ENCODE peak calls at places on chromosome 17, in nine cellular contexts. I is RWPE1, J is heart left ventricle, K is keratinocyte, S is left lung, G is HCT116, C is thoracic aorta, A is HepG2, W is A549. X is an unnamed sample.

GRCh38 chr17:55300479-55301290 is 35.9 kb downstream of the HLF start:
- DNase-seq in I (no peak), J (no peak), K (no peak), S (no peak), G (no peak), C (no peak), A (no peak), W (no peak), X (no peak)

GRCh38 chr17:32350662-32351418 is 883 bp downstream of the ZNF207 start:
- DNase-seq in I (no peak), J (no peak), K (no peak), S (no peak), G (no peak), C (no peak), A (peak), W (peak), X (peak)

GRCh38 chr17:30905742-30906100 is 317 bp downstream of the TEFM start:
- DNase-seq in I (peak), J (no peak), K (no peak), S (no peak), G (peak), C (no peak), A (no peak), W (no peak), X (peak)

GRCh38 chr17:61508912-61509311 is 56.7 kb downstream of the TBX4 start:
- DNase-seq in I (no peak), J (no peak), K (no peak), S (no peak), G (no peak), C (no peak), A (no peak), W (no peak), X (no peak)

GRCh38 chr17:45857977-45858708 is 13.5 kb downstream of the SPPL2C start:
- DNase-seq in I (peak), J (no peak), K (no peak), S (no peak), G (no peak), C (no peak), A (peak), W (no peak), X (peak)

GRCh38 chr17:48547839-48548686 is 3.2 kb upstream of the HOXB2 start:
- DNase-seq in I (no peak), J (no peak), K (no peak), S (no peak), G (no peak), C (no peak), A (no peak), W (no peak), X (no peak)

GRCh38 chr17:18356624-18357023 is 6.7 kb downstream of the SHMT1 start:
- DNase-seq in I (no peak), J (no peak), K (no peak), S (no peak), G (no peak), C (no peak), A (no peak), W (no peak), X (no peak)

GRCh38 chr17:30238387-30239088 is 3.0 kb upstream of the SLC6A4 start:
- DNase-seq in I (no peak), J (no peak), K (no peak), S (no peak), G (no peak), C (no peak), A (no peak), W (no peak), X (no peak)

GRCh38 chr17:44595216-44595775 is 38.0 kb downstream of the FZD2 start:
- DNase-seq in I (no peak), J (no peak), K (no peak), S (no peak), G (no peak), C (no peak), A (no peak), W (no peak), X (no peak)

GRCh38 chr17:17079761-17080160 is 37.5 kb downstream of the MPRIP start:
- DNase-seq in I (no peak), J (peak), K (no peak), S (no peak), G (no peak), C (no peak), A (no peak), W (no peak), X (no peak)

GRCh38 chr17:77092025-77092424 is 48.7 kb upstream of the SEC14L1 start:
- DNase-seq in I (no peak), J (no peak), K (no peak), S (no peak), G (no peak), C (no peak), A (no peak), W (no peak), X (no peak)

GRCh38 chr17:66915204-66915611 is 49.3 kb upstream of the CACNG4 start:
- DNase-seq in I (peak), J (no peak), K (no peak), S (no peak), G (peak), C (no peak), A (peak), W (peak), X (no peak)

GRCh38 chr17:64278614-64279013 is 15.6 kb upstream of the TEX2 start:
- DNase-seq in I (peak), J (no peak), K (no peak), S (no peak), G (peak), C (no peak), A (no peak), W (peak), X (no peak)

GRCh38 chr17:13113821-13114525 is 96.1 kb upstream of the ELAC2 start:
- DNase-seq in I (no peak), J (no peak), K (no peak), S (no peak), G (no peak), C (no peak), A (no peak), W (no peak), X (no peak)

GRCh38 chr17:40559016-40559853 is 6.0 kb downstream of the CCR7 start:
- DNase-seq in I (no peak), J (no peak), K (no peak), S (no peak), G (no peak), C (no peak), A (no peak), W (no peak), X (no peak)

GRCh38 chr17:80501739-80502577 is 25.6 kb upstream of the NPTX1 start:
- DNase-seq in I (peak), J (no peak), K (peak), S (peak), G (no peak), C (no peak), A (no peak), W (peak), X (peak)

GRCh38 chr17:3857261-3858105 is 11.4 kb upstream of the NCBP3 start:
- DNase-seq in I (no peak), J (no peak), K (no peak), S (no peak), G (no peak), C (no peak), A (no peak), W (no peak), X (no peak)

GRCh38 chr17:7687072-7687907 is at the start of gene TP53:
- DNase-seq in I (peak), J (peak), K (peak), S (peak), G (peak), C (peak), A (peak), W (peak), X (peak)

GRCh38 chr17:74875155-74875969 is 2.6 kb upstream of the FDXR start:
- DNase-seq in I (no peak), J (no peak), K (no peak), S (no peak), G (no peak), C (no peak), A (no peak), W (no peak), X (no peak)

GRCh38 chr17:47820023-47820789 is 1.4 kb downstream of the OSBPL7 start:
- DNase-seq in I (no peak), J (peak), K (no peak), S (no peak), G (no peak), C (no peak), A (no peak), W (peak), X (no peak)

GRCh38 chr17:76497979-76498885 is 3.0 kb downstream of the RHBDF2 start:
- DNase-seq in I (peak), J (peak), K (peak), S (peak), G (no peak), C (peak), A (peak), W (peak), X (peak)

GRCh38 chr17:46848534-46848933 is 2.8 kb upstream of the WNT9B start:
- DNase-seq in I (no peak), J (no peak), K (no peak), S (no peak), G (no peak), C (no peak), A (no peak), W (no peak), X (no peak)

GRCh38 chr17:37068266-37068665 is 119.5 kb downstream of the AATF start:
- DNase-seq in I (no peak), J (no peak), K (no peak), S (no peak), G (no peak), C (no peak), A (no peak), W (no peak), X (no peak)

GRCh38 chr17:27466376-27466747 is 10.1 kb downstream of the KSR1 start:
- DNase-seq in I (no peak), J (no peak), K (no peak), S (no peak), G (no peak), C (no peak), A (no peak), W (no peak), X (no peak)

GRCh38 chr17:72387969-72388368 is 267.1 kb downstream of the SOX9 start:
- DNase-seq in I (no peak), J (no peak), K (no peak), S (no peak), G (no peak), C (no peak), A (no peak), W (no peak), X (no peak)

GRCh38 chr17:76088041-76088867 is 9.3 kb downstream of the ZACN start:
- DNase-seq in I (no peak), J (no peak), K (no peak), S (no peak), G (no peak), C (no peak), A (no peak), W (no peak), X (no peak)

GRCh38 chr17:39702901-39703893 is 3.3 kb downstream of the ERBB2 start:
- DNase-seq in I (no peak), J (peak), K (no peak), S (peak), G (no peak), C (no peak), A (peak), W (peak), X (no peak)

GRCh38 chr17:28416703-28417311 is 10.8 kb upstream of the SLC46A1 start:
- DNase-seq in I (peak), J (peak), K (peak), S (no peak), G (peak), C (no peak), A (peak), W (peak), X (peak)

GRCh38 chr17:12095522-12095921 is 74.8 kb downstream of the MAP2K4 start:
- DNase-seq in I (no peak), J (no peak), K (no peak), S (no peak), G (no peak), C (no peak), A (no peak), W (no peak), X (no peak)

GRCh38 chr17:48328457-48328856 is 101.6 kb downstream of the SKAP1 start:
- DNase-seq in I (no peak), J (no peak), K (no peak), S (no peak), G (no peak), C (no peak), A (no peak), W (peak), X (no peak)

GRCh38 chr17:64196626-64197025 is 66.4 kb downstream of the TEX2 start:
- DNase-seq in I (peak), J (no peak), K (no peak), S (no peak), G (no peak), C (no peak), A (no peak), W (no peak), X (peak)

GRCh38 chr17:79946352-79947231 is 89.1 kb downstream of the TBC1D16 start:
- DNase-seq in I (no peak), J (peak), K (no peak), S (peak), G (no peak), C (no peak), A (no peak), W (no peak), X (no peak)

GRCh38 chr17:32007463-32008298 is 498 bp downstream of the LRRC37B start:
- DNase-seq in I (peak), J (no peak), K (no peak), S (no peak), G (no peak), C (no peak), A (no peak), W (peak), X (peak)

GRCh38 chr17:40452074-40452787 is 9.0 kb downstream of the IGFBP4 start:
- DNase-seq in I (no peak), J (peak), K (no peak), S (no peak), G (no peak), C (peak), A (no peak), W (peak), X (peak)

GRCh38 chr17:5665164-5665563 is 80.9 kb upstream of the NLRP1 start:
- DNase-seq in I (no peak), J (no peak), K (no peak), S (no peak), G (no peak), C (no peak), A (no peak), W (no peak), X (no peak)

GRCh38 chr17:50185724-50186545 is 15.5 kb downstream of the COL1A1 start:
- DNase-seq in I (no peak), J (no peak), K (no peak), S (peak), G (no peak), C (no peak), A (no peak), W (no peak), X (no peak)

GRCh38 chr17:42287305-42288077 is 807 bp upstream of the STAT5A start:
- DNase-seq in I (no peak), J (no peak), K (no peak), S (no peak), G (no peak), C (no peak), A (no peak), W (no peak), X (no peak)
- H3K27ac ChIP-seq in I (peak), J (peak), K (no peak), S (peak), G (no peak), C (peak), A (no peak), W (peak), X (no peak)

GRCh38 chr17:62643496-62643895 is 16.0 kb downstream of the MRC2 start:
- DNase-seq in I (no peak), J (no peak), K (no peak), S (no peak), G (no peak), C (no peak), A (no peak), W (no peak), X (no peak)

GRCh38 chr17:62631936-62632924 is 4.8 kb downstream of the MRC2 start:
- DNase-seq in I (no peak), J (no peak), K (no peak), S (no peak), G (no peak), C (no peak), A (no peak), W (no peak), X (no peak)

GRCh38 chr17:62641101-62641500 is 13.6 kb downstream of the MRC2 start:
- DNase-seq in I (no peak), J (no peak), K (no peak), S (no peak), G (no peak), C (no peak), A (no peak), W (no peak), X (no peak)

GRCh38 chr17:62637809-62638208 is 10.3 kb downstream of the MRC2 start:
- DNase-seq in I (no peak), J (no peak), K (no peak), S (no peak), G (peak), C (no peak), A (no peak), W (no peak), X (no peak)
- TF ChIP-seq CTCF in I (no peak), J (no peak), K (no peak), S (no peak), G (peak), C (no peak), A (peak), W (no peak), X (peak)

DNA sequence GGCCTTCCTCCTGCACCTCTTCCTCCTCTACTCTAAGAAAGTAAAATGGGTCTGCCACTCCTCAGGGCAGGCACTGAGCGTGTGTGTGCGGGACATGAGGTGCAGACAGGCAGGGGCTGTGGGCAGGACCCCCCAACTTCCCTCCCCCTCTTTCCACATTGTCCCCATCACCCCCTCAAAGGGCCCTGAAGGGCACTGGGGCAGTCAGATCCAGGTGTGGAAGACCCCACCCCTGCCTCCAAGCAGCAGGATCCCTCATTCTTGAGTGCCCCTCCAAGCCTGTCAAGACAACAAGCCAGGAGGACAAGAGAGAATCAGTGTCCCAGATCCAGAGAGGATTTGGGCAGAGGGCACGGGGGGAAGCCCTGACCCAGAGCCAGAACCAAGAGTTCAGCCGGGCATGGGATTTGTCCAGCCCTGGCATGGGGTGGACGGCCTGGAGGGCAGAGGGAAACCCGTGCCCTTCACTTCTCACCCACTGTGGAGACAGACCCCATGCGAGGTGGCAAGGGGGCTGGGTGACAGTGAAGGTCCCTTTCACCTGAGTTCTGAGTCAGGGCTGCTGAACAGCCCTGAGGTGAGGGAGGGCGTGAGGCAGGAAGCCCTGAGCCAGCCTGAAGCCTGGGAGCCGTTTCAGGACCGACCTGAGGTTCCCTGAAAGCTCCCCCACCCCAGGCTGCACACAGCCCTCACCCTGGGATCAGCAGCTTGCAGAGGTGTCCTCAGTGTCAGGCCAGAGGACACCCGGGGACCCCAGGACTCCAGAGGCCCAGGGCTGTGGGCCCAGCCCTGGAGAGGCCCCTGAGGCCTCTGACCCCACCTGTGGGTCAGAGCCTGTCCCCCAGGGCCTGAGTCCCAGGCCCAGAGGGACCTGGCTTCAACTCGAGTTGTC is 45.8 kb downstream of the USP22 start:
- DNase-seq in I (no peak), J (no peak), K (no peak), S (no peak), G (no peak), C (no peak), A (no peak), W (no peak), X (no peak)
- H3K27ac ChIP-seq in I (peak), J (no peak), K (no peak), S (no peak), G (no peak), C (no peak), A (no peak), W (no peak), X (no peak)

DNA sequence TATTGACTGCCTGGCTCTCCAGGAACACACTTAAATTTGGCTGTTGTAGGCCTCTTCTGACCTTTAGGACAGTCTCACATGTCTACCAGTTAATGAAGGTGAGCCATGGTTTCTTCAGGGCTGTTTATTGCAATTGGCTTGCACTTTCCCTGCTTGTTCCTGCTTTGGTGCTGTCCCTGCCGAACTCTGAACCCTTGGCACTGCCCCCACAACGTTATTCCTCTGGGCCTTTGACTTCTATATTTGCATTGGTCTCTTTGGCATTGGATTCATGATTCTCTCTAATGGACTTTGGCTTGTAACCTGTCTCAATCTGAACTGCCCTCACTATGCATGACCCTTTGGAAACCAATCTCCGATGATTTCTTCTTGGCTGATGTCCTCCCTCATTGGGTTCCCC is 299.4 kb downstream of the UTP18 start:
- DNase-seq in I (no peak), J (no peak), K (no peak), S (no peak), G (no peak), C (no peak), A (no peak), W (no peak), X (no peak)
- TF ChIP-seq CTCF in I (no peak), J (no peak), K (no peak), S (no peak), G (no peak), C (no peak), A (no peak), W (no peak), X (no peak)

X was measured in brain microvascular endothelial cell.